ENCODE peak calls at places on chromosomes 4 and X, in nine cellular contexts. X, A, W, F, B, D, I, Q and U are unnamed samples.

GRCh38 chrX:18701621-18702361 is 5.7 kb upstream of the PPEF1 start:
- DNase-seq in Q (no peak), D (no peak), W (no peak), B (no peak), F (no peak), I (peak), A (no peak), X (peak), U (peak)

GRCh38 chr4:155391932-155392331 is 15.2 kb upstream of the MAP9 start:
- DNase-seq in A (no peak), W (no peak), D (no peak), Q (no peak), B (no peak), X (no peak), F (no peak), I (no peak), U (no peak)

GRCh38 chrX:76148011-76148665 is 24.7 kb upstream of the PBDC1 start:
- DNase-seq in Q (no peak), X (peak), I (no peak), A (no peak), D (no peak), W (no peak), F (no peak), B (no peak), U (no peak)

GRCh38 chr4:46081674-46082073 is 42.2 kb downstream of the GABRG1 start:
- DNase-seq in A (no peak), F (no peak), X (no peak), W (no peak), B (no peak), D (no peak), Q (no peak), I (no peak), U (no peak)

GRCh38 chrX:148024425-148025148 is 43.5 kb downstream of the FMR1NB start:
- DNase-seq in I (no peak), A (no peak), W (no peak), F (no peak), D (peak), Q (no peak), X (no peak), B (no peak), U (no peak)

GRCh38 chr4:37685211-37685725 is 908 bp downstream of the RELL1 start:
- DNase-seq in X (peak), I (no peak), D (peak), Q (peak), W (peak), F (no peak), B (no peak), A (peak), U (no peak)

GRCh38 chr4:74632634-74633033 is 161.7 kb downstream of the BTC start:
- DNase-seq in D (no peak), W (no peak), A (no peak), X (peak), Q (peak), I (peak), B (no peak), F (no peak), U (peak)

GRCh38 chr4:86990510-86990909 is 55.7 kb downstream of the AFF1 start:
- DNase-seq in I (no peak), X (no peak), Q (no peak), A (no peak), D (no peak), B (no peak), W (no peak), F (no peak), U (no peak)

GRCh38 chr4:20337261-20337664 is 85.6 kb downstream of the SLIT2 start:
- DNase-seq in I (no peak), Q (no peak), D (no peak), W (peak), X (no peak), F (no peak), A (no peak), B (no peak), U (no peak)

GRCh38 chr4:22264261-22264660 is 251.6 kb downstream of the ADGRA3 start:
- DNase-seq in F (no peak), X (no peak), A (no peak), Q (no peak), B (no peak), D (no peak), I (no peak), W (no peak), U (no peak)

GRCh38 chrX:27039332-27039731 is 423.8 kb downstream of the PPP4R3C start:
- DNase-seq in A (no peak), D (no peak), B (no peak), X (no peak), I (no peak), F (no peak), Q (no peak), W (no peak), U (no peak)

GRCh38 chrX:1860936-1861670 is 246.2 kb downstream of the ASMT start:
- DNase-seq in X (no peak), W (no peak), Q (no peak), D (no peak), F (no peak), I (no peak), A (no peak), B (peak), U (no peak)

GRCh38 chr4:15295421-15296162 is 132.2 kb upstream of the C1QTNF7 start:
- DNase-seq in F (no peak), I (peak), A (no peak), Q (no peak), X (peak), W (no peak), D (no peak), B (no peak), U (no peak)

GRCh38 chr4:123453006-123453685 is 56.6 kb downstream of the SPRY1 start:
- DNase-seq in I (peak), F (no peak), W (peak), X (peak), A (no peak), B (no peak), D (no peak), Q (no peak), U (no peak)

GRCh38 chr4:66955784-66956183 is 589.5 kb downstream of the CENPC start:
- DNase-seq in X (no peak), F (no peak), B (no peak), I (no peak), A (no peak), Q (no peak), D (no peak), W (no peak), U (no peak)

GRCh38 chr4:176499518-176499917 is 179.8 kb downstream of the SPCS3 start:
- DNase-seq in A (no peak), Q (no peak), D (no peak), X (peak), B (no peak), I (peak), F (peak), W (no peak), U (no peak)

GRCh38 chr4:166675411-166675810 is 558.9 kb downstream of the SPOCK3 start:
- DNase-seq in X (peak), W (peak), Q (no peak), F (peak), B (no peak), A (no peak), D (no peak), I (no peak), U (no peak)

GRCh38 chr4:1570291-1571164 is 113.6 kb downstream of the FAM53A start:
- DNase-seq in Q (no peak), A (no peak), W (no peak), X (no peak), I (no peak), B (peak), D (no peak), F (no peak), U (no peak)

GRCh38 chrX:128992107-128992971 is 531.0 kb downstream of the SMARCA1 start:
- DNase-seq in B (no peak), F (no peak), Q (no peak), X (no peak), I (no peak), D (no peak), W (peak), A (no peak), U (no peak)

GRCh38 chrX:22059800-22060199 is 27.7 kb downstream of the PHEX start:
- DNase-seq in Q (no peak), D (no peak), B (no peak), F (no peak), I (no peak), W (no peak), X (peak), A (no peak), U (no peak)

GRCh38 chrX:81195712-81196111 is 6.0 kb downstream of the HMGN5 start:
- DNase-seq in I (peak), F (peak), D (peak), B (no peak), W (peak), A (peak), X (peak), Q (peak), U (no peak)

GRCh38 chr4:2937986-2938385 is 25.2 kb downstream of the NOP14 start:
- DNase-seq in X (no peak), I (no peak), B (peak), W (no peak), A (no peak), Q (no peak), D (no peak), F (no peak), U (peak)

GRCh38 chrX:99703467-99703866 is 706.6 kb downstream of the PCDH19 start:
- DNase-seq in W (no peak), X (no peak), F (no peak), D (no peak), I (no peak), Q (no peak), A (no peak), B (no peak), U (no peak)